ENCODE peak calls at places on chromosome 11, in five cellular contexts. M is suprapubic skin, R is SK-N-SH, L is PC-3, Q is PC-9. I is an unnamed sample.

GRCh38 chr11:117281159-117281558 is 10.0 kb upstream of the BACE1-AS start:
- DNase-seq in L (peak; percentile 88), M (no peak), R (no peak), Q (no peak), I (peak; percentile 91)

GRCh38 chr11:104823638-104824037 is 74.6 kb downstream of the CASP12 start:
- DNase-seq in L (no peak), R (no peak), Q (no peak), M (no peak), I (no peak)

GRCh38 chr11:90446207-90446606 is 223.4 kb upstream of the CHORDC1 start:
- DNase-seq in R (no peak), Q (no peak), L (no peak), M (no peak), I (no peak)

GRCh38 chr11:112377946-112378345 is 117.3 kb upstream of the PLET1 start:
- DNase-seq in Q (no peak), L (no peak), M (no peak), R (no peak), I (no peak)

GRCh38 chr11:70717961-70718595 is 319.7 kb downstream of the CTTN start:
- DNase-seq in M (no peak), Q (no peak), L (no peak), R (no peak), I (no peak)

GRCh38 chr11:81207421-81208054 is 1526.1 kb downstream of the FAM181B start:
- DNase-seq in M (no peak), Q (no peak), L (no peak), R (no peak), I (no peak)

GRCh38 chr11:2889399-2890273 is 4.1 kb upstream of the CDKN1C start:
- DNase-seq in L (no peak), M (no peak), R (no peak), Q (no peak), I (no peak)

GRCh38 chr11:77467233-77467632 is 6.7 kb downstream of the PAK1 start:
- DNase-seq in M (no peak), Q (no peak), R (no peak), L (peak; percentile 88), I (no peak)

GRCh38 chr11:13052130-13052541 is 43.0 kb downstream of the RASSF10 start:
- DNase-seq in R (no peak), L (peak; percentile 81), Q (peak; percentile 18), M (no peak), I (no peak)

GRCh38 chr11:43699879-43700278 is 19.3 kb downstream of the HSD17B12 start:
- DNase-seq in R (no peak), Q (no peak), L (no peak), M (no peak), I (peak; percentile 13)

GRCh38 chr11:27468643-27469332 is 3.8 kb downstream of the LGR4 start:
- DNase-seq in Q (no peak), R (no peak), L (peak; percentile 74), M (no peak), I (no peak)
- H3K27ac ChIP-seq in Q (peak overlapping the region; percentile 94), R (peak overlapping the region; percentile 18), L (peak overlapping the region; percentile 81), M (peak overlapping the region; percentile 97), I (peak overlapping the region; percentile 46)

GRCh38 chr11:61659413-61660196 is 20.6 kb upstream of the DAGLA start:
- DNase-seq in R (no peak), L (peak; percentile 22), M (no peak), Q (no peak), I (no peak)
- TF ChIP-seq CTCF in R (no peak), L (peak; percentile 34), M (no peak), Q (peak; percentile 51), I (no peak)

GRCh38 chr11:40288212-40288803 is 1171.1 kb downstream of the LRRC4C start:
- DNase-seq in L (no peak), R (no peak), M (no peak), Q (no peak), I (no peak)
- H3K4me3 ChIP-seq in L (no peak overlapping the region), R (no peak overlapping the region), M (no peak overlapping the region), Q (no peak overlapping the region), I (no peak overlapping the region)

DNA sequence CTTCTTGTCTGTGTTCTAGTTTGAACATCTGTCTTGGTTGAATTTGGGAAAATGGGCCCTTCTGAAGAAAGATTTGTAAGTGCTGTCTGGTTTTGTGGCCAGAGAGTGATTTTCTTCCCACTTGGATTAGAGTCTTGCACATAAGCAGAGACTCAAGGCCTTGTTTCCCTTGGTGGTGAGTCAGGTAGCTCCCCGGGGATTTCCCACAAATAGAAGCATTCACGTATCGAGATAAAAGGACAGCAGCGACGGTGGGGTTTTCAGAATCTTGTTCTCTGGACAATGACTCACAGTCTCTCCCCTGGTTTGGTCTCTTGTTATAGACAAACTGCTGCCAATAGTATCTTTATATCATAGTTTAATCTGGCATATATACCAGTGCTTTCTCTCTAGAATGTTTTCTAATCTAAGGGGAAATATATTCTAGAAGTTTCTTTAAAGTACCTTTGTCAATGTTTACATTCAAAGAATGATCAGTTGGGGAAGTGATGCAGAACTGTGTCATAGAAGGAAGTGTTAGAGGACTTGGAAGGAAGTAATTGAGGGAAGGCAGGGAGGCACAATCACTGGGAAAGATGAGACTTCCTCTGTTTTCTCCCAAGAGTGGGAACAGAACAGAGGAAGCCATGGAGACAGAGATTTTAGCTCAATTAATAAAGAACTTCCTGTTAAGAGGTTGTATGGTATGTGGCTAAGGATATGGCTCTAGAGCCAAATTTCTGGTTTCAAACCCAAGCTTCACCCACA is 18.1 kb downstream of the POLA2 start:
- DNase-seq in M (no peak), R (no peak), L (peak; percentile 93), Q (peak; percentile 64), I (peak; percentile 99)
- H3K27ac ChIP-seq in M (no peak overlapping the region), R (peak overlapping the region; percentile 87), L (peak overlapping the region; percentile 96), Q (peak overlapping the region; percentile 91), I (peak overlapping the region; percentile 93)

GRCh38 chr11:68632802-68633201 is 51.5 kb upstream of the GAL start:
- DNase-seq in L (peak; percentile 88), R (peak; percentile 58), M (no peak), Q (peak; percentile 63), I (peak; percentile 61)
- TF ChIP-seq CTCF in L (peak; percentile 97), R (peak; percentile 62), M (no peak), Q (peak; percentile 87), I (peak; percentile 87)

DNA sequence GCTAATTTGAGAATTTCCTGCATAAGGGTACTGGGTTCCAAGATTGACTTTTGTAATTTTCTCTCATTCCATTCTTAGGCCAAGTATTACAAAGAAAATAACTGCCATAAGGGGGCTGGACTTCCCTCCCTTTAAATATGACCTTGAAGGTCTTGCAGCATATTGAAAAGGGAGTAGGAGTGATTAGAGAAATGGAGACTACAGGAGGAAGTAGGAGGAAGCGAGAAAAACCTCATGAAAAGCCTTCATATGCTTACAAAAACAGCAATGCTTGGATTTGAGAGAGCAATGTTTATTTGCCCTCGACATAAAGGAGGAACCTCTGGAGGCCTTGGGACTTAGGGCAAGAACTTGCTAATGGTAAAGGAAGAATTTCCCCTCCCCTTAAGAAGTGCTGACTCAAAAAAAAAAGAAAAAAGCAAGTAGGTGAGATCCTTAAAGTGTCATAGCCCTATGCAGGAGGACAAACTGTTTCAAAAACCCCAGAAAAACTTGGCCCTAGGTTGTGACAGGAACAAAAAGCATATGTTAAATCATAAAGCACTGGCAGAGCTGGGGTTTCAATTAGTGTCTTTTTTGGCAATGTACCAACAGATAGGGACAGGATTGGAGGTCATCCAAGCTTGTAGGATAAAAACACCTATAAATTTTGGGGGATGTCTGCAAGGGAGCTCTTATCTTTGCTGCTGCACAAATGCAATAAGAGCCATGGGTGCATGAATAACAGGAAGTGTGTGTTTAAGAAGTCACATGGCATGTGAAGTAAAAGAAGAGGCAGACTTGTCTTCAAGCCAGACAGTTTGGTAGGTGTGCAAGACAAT is 4.9 kb downstream of the GLYAT start:
- DNase-seq in R (peak; percentile 7), Q (no peak), M (no peak), L (no peak), I (no peak)
- H3K4me3 ChIP-seq in R (no peak overlapping the region), Q (no peak overlapping the region), M (no peak overlapping the region), L (no peak overlapping the region), I (no peak overlapping the region)

DNA sequence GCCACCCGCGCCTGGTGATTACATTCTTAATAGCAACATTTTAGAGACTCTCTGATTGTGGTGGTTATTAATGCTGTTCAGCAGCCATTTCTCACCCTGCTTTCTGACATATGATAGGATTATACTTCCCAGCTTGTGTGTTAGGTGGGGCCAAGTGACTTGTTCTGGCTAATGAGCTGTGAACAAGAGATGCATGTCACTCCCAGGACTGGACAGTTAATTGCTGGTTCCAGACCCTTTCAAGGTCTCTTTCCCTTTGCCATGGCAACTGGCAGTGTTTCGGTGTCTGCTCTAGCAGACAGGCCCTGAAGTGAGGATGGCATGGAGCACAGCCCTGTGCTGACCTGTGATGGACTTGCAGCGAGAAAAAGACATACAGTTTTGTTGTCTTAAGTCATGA is 8.9 kb upstream of the PTPRJ start:
- DNase-seq in M (no peak), Q (no peak), L (no peak), R (peak; percentile 47), I (no peak)
- H3K27ac ChIP-seq in M (no peak overlapping the region), Q (no peak overlapping the region), L (no peak overlapping the region), R (no peak overlapping the region), I (no peak overlapping the region)

I was measured in brain microvascular endothelial cell.